ENCODE peak calls at places on chromosomes 1 and 21, in ten cellular contexts. O, I, X, K, W, U, E, L, M and T are unnamed samples.

GRCh38 chr1:52444465-52444864 is 40.1 kb downstream of the PRPF38A start:
- DNase-seq in I (no peak), U (no peak), M (no peak), K (no peak), O (no peak), L (no peak), X (no peak), W (no peak), E (no peak), T (no peak)

GRCh38 chr1:85228952-85229351 is 28.1 kb upstream of the SYDE2 start:
- DNase-seq in X (no peak), E (no peak), M (no peak), L (no peak), I (no peak), K (no peak), O (no peak), W (no peak), U (no peak), T (no peak)

GRCh38 chr1:38003261-38004250 is 1.8 kb downstream of the FHL3 start:
- DNase-seq in O (no peak), X (no peak), W (no peak), L (no peak), M (peak), I (no peak), K (no peak), E (no peak), U (no peak), T (no peak)

GRCh38 chr1:117365350-117366280 is 1.6 kb upstream of the MAN1A2 start:
- DNase-seq in O (no peak), U (no peak), X (no peak), K (no peak), I (peak), M (peak), L (no peak), E (no peak), W (no peak), T (no peak)

GRCh38 chr1:30962609-30963508 is 54.3 kb upstream of the SDC3 start:
- DNase-seq in I (no peak), U (no peak), W (no peak), L (no peak), E (no peak), M (no peak), O (no peak), K (no peak), X (no peak), T (no peak)

GRCh38 chr1:27031235-27032118 is 18.8 kb upstream of the TENT5B start:
- DNase-seq in E (peak), K (no peak), O (no peak), W (no peak), M (peak), L (no peak), I (no peak), U (no peak), X (no peak), T (peak)

GRCh38 chr21:37862536-37862935 is 53.7 kb downstream of the KCNJ6 start:
- DNase-seq in I (peak), E (peak), O (no peak), X (no peak), K (no peak), L (no peak), M (peak), U (no peak), W (no peak), T (peak)

GRCh38 chr21:20661221-20661620 is 337.0 kb upstream of the NCAM2 start:
- DNase-seq in X (no peak), E (peak), K (no peak), O (no peak), L (no peak), U (no peak), M (no peak), W (no peak), I (no peak), T (no peak)

GRCh38 chr1:219278288-219278687 is 104.6 kb downstream of the LYPLAL1 start:
- DNase-seq in W (no peak), K (no peak), E (no peak), L (no peak), I (no peak), M (no peak), X (no peak), O (no peak), U (no peak), T (no peak)

GRCh38 chr1:38929476-38929875 is 12.2 kb downstream of the RHBDL2 start:
- DNase-seq in E (peak), I (peak), W (no peak), O (no peak), U (no peak), M (no peak), L (peak), K (no peak), X (no peak), T (no peak)

GRCh38 chr1:115782571-115783281 is 14.2 kb upstream of the CASQ2 start:
- DNase-seq in O (no peak), E (no peak), X (no peak), M (peak), L (peak), W (no peak), K (no peak), I (no peak), U (no peak), T (peak)

GRCh38 chr1:25683731-25684130 is 67.1 kb downstream of the MAN1C1 start:
- DNase-seq in U (no peak), W (no peak), I (no peak), O (no peak), X (no peak), E (no peak), L (no peak), M (peak), K (no peak), T (peak)